ENCODE peak calls at places on chromosomes 3 and 15, in five cellular contexts. One of them, this sample, is unnamed. For H3K4me1, the result is how much of the 10 kb centered on the place peaks cover.

GRCh38 chr15:99755692-99756409 is 22.6 kb upstream of the LYSMD4 start:
- DNase-seq in neural progenitor cell: peak
- DNase-seq in astrocyte: peak
- DNase-seq in sigmoid colon: peak
- DNase-seq in A549: peak
- DNase-seq in this sample: peak

GRCh38 chr15:70513818-70514217 is 249.5 kb downstream of the UACA start:
- DNase-seq in neural progenitor cell: no peak
- DNase-seq in astrocyte: no peak
- DNase-seq in sigmoid colon: no peak
- DNase-seq in A549: no peak
- DNase-seq in this sample: no peak

GRCh38 chr3:122394173-122394572 is 10.2 kb downstream of the FAM162A start:
- DNase-seq in neural progenitor cell: no peak
- DNase-seq in astrocyte: no peak
- DNase-seq in sigmoid colon: no peak
- DNase-seq in A549: no peak
- DNase-seq in this sample: no peak

GRCh38 chr15:29522373-29523276 is 253.0 kb upstream of the NSMCE3 start:
- DNase-seq in neural progenitor cell: no peak
- DNase-seq in astrocyte: no peak
- DNase-seq in sigmoid colon: no peak
- DNase-seq in A549: peak
- DNase-seq in this sample: no peak

GRCh38 chr3:52834871-52835501 is at the start of gene MUSTN1:
- DNase-seq in neural progenitor cell: peak
- DNase-seq in astrocyte: no peak
- DNase-seq in sigmoid colon: peak
- DNase-seq in A549: no peak
- DNase-seq in this sample: peak

GRCh38 chr3:101938262-101938847 is 89.0 kb downstream of the NFKBIZ start:
- DNase-seq in neural progenitor cell: no peak
- DNase-seq in astrocyte: no peak
- DNase-seq in sigmoid colon: no peak
- DNase-seq in A549: no peak
- DNase-seq in this sample: no peak

GRCh38 chr3:42847731-42848130 is 27.9 kb downstream of the CYP8B1 start:
- DNase-seq in neural progenitor cell: peak
- DNase-seq in astrocyte: no peak
- DNase-seq in sigmoid colon: no peak
- DNase-seq in A549: no peak
- DNase-seq in this sample: no peak

GRCh38 chr3:146502887-146503458 is 33.6 kb upstream of the PLSCR2 start:
- DNase-seq in neural progenitor cell: no peak
- DNase-seq in astrocyte: peak
- DNase-seq in sigmoid colon: no peak
- DNase-seq in A549: no peak
- DNase-seq in this sample: no peak

GRCh38 chr15:68303560-68304436 is 26.3 kb downstream of the FEM1B start:
- DNase-seq in neural progenitor cell: no peak
- DNase-seq in astrocyte: no peak
- DNase-seq in sigmoid colon: no peak
- DNase-seq in A549: no peak
- DNase-seq in this sample: no peak

GRCh38 chr3:50450135-50450911 is 53.1 kb downstream of the CACNA2D2 start:
- DNase-seq in neural progenitor cell: peak
- DNase-seq in astrocyte: peak
- DNase-seq in sigmoid colon: peak
- DNase-seq in A549: no peak
- DNase-seq in this sample: peak

GRCh38 chr15:73679964-73680363 is 4.2 kb upstream of the CD276 start:
- DNase-seq in neural progenitor cell: no peak
- DNase-seq in astrocyte: no peak
- DNase-seq in sigmoid colon: no peak
- DNase-seq in A549: no peak
- DNase-seq in this sample: no peak

GRCh38 chr3:150105886-150106612 is 135.4 kb upstream of the PFN2 start:
- DNase-seq in neural progenitor cell: no peak
- DNase-seq in astrocyte: no peak
- DNase-seq in sigmoid colon: no peak
- DNase-seq in A549: no peak
- DNase-seq in this sample: no peak

GRCh38 chr15:74858366-74858735 is 14.8 kb downstream of the SCAMP2 start:
- DNase-seq in neural progenitor cell: no peak
- DNase-seq in astrocyte: no peak
- DNase-seq in sigmoid colon: no peak
- DNase-seq in A549: no peak
- DNase-seq in this sample: no peak
- H3K4me3 ChIP-seq in neural progenitor cell: no peak
- H3K4me3 ChIP-seq in astrocyte: no peak
- H3K4me3 ChIP-seq in sigmoid colon: no peak
- H3K4me3 ChIP-seq in A549: no peak
- H3K4me3 ChIP-seq in this sample: no peak

GRCh38 chr3:107681385-107681784 is 158.6 kb downstream of the BBX start:
- DNase-seq in neural progenitor cell: no peak
- DNase-seq in astrocyte: no peak
- DNase-seq in sigmoid colon: no peak
- DNase-seq in A549: no peak
- DNase-seq in this sample: no peak
- H3K4me1 ChIP-seq in neural progenitor cell: under half
- H3K4me1 ChIP-seq in astrocyte: under half
- H3K4me1 ChIP-seq in sigmoid colon: under half
- H3K4me1 ChIP-seq in A549: under half
- H3K4me1 ChIP-seq in this sample: under half

DNA sequence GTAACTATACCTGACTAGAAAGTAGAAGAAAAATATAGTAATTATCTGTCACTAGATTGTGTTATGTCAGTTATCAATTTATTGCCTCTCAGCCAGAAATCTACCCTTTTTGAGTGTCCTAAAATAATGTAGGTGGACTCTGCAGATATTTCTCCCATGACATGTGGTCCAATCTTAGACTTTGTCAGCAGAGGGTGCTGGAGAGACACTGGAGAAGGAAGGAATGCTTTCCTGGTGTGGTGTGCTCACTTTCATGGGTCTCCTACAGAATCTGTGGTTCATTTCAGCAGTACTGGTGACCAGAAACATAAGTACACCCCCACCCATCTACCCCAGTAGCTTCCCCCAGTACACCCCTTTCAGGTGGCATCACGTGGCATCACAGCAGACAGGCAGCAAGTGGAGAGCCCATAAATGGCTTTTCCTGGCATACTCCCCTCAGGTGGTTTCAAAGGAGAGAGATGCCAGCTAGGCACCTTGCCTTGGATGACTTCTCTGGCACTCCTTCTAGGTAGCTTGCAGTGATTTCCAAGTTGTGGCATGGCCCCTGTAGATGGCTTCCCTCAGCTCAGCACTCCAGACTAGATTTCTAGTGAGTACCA is 114.7 kb downstream of the GADL1 start:
- DNase-seq in neural progenitor cell: peak
- DNase-seq in astrocyte: no peak
- DNase-seq in sigmoid colon: no peak
- DNase-seq in A549: peak
- DNase-seq in this sample: peak
- H3K4me3 ChIP-seq in neural progenitor cell: no peak
- H3K4me3 ChIP-seq in astrocyte: no peak
- H3K4me3 ChIP-seq in sigmoid colon: no peak
- H3K4me3 ChIP-seq in A549: no peak
- H3K4me3 ChIP-seq in this sample: no peak

GRCh38 chr15:66494262-66494661 is 3.3 kb downstream of the SNAPC5 start:
- DNase-seq in neural progenitor cell: no peak
- DNase-seq in astrocyte: no peak
- DNase-seq in sigmoid colon: no peak
- DNase-seq in A549: no peak
- DNase-seq in this sample: no peak

GRCh38 chr15:66502491-66502890 is 2.2 kb downstream of the RPL4 start:
- DNase-seq in neural progenitor cell: no peak
- DNase-seq in astrocyte: no peak
- DNase-seq in sigmoid colon: no peak
- DNase-seq in A549: no peak
- DNase-seq in this sample: no peak

GRCh38 chr15:66498501-66499386 is 1.2 kb upstream of the SNAPC5 start:
- DNase-seq in neural progenitor cell: peak
- DNase-seq in astrocyte: peak
- DNase-seq in sigmoid colon: no peak
- DNase-seq in A549: no peak
- DNase-seq in this sample: peak

GRCh38 chr15:66496951-66497501 is 536 bp downstream of the SNAPC5 start:
- DNase-seq in neural progenitor cell: no peak
- DNase-seq in astrocyte: no peak
- DNase-seq in sigmoid colon: no peak
- DNase-seq in A549: no peak
- DNase-seq in this sample: no peak

GRCh38 chr15:66497502-66498455 is at the start of gene SNAPC5:
- DNase-seq in neural progenitor cell: peak
- DNase-seq in astrocyte: peak
- DNase-seq in sigmoid colon: peak
- DNase-seq in A549: peak
- DNase-seq in this sample: peak
- H3K4me1 ChIP-seq in neural progenitor cell: under half
- H3K4me1 ChIP-seq in astrocyte: under half
- H3K4me1 ChIP-seq in sigmoid colon: under half
- H3K4me1 ChIP-seq in A549: half or more
- H3K4me1 ChIP-seq in this sample: under half

GRCh38 chr3:171833775-171834460 is 9.2 kb upstream of the TMEM212 start:
- DNase-seq in neural progenitor cell: no peak
- DNase-seq in astrocyte: peak
- DNase-seq in sigmoid colon: no peak
- DNase-seq in A549: no peak
- DNase-seq in this sample: no peak
- H3K4me3 ChIP-seq in neural progenitor cell: no peak
- H3K4me3 ChIP-seq in astrocyte: no peak
- H3K4me3 ChIP-seq in sigmoid colon: no peak
- H3K4me3 ChIP-seq in A549: no peak
- H3K4me3 ChIP-seq in this sample: no peak

This sample was measured in cardiac muscle cell.